ENCODE peak calls at places on chromosome 3, in six cellular contexts. Q, P, Y, Z, H and I are unnamed samples.

GRCh38 chr3:143024351-143024960 is 23.1 kb downstream of the U2SURP start:
- DNase-seq in Q (no peak), P (no peak), Y (no peak), Z (no peak), H (no peak), I (no peak)

GRCh38 chr3:123336441-123336851 is 112.4 kb downstream of the ADCY5 start:
- DNase-seq in Q (no peak), P (no peak), Y (no peak), Z (no peak), H (no peak), I (no peak)

GRCh38 chr3:121645054-121645453 is 15.6 kb downstream of the HCLS1 start:
- DNase-seq in Q (no peak), P (no peak), Y (no peak), Z (no peak), H (no peak), I (no peak)

GRCh38 chr3:76021376-76021775 is 236.0 kb upstream of the ZNF717 start:
- DNase-seq in Q (no peak), P (peak), Y (no peak), Z (no peak), H (peak), I (no peak)

GRCh38 chr3:144380832-144381231 is 409.2 kb downstream of the DIPK2A start:
- DNase-seq in Q (no peak), P (peak), Y (no peak), Z (no peak), H (no peak), I (no peak)

GRCh38 chr3:27596334-27596841 is 112.2 kb upstream of the SLC4A7 start:
- DNase-seq in Q (no peak), P (peak), Y (no peak), Z (peak), H (peak), I (peak)

GRCh38 chr3:10855871-10856662 is 40.0 kb downstream of the SLC6A11 start:
- DNase-seq in Q (no peak), P (no peak), Y (no peak), Z (no peak), H (no peak), I (no peak)

GRCh38 chr3:98843301-98843959 is 58.1 kb downstream of the DCBLD2 start:
- DNase-seq in Q (no peak), P (no peak), Y (no peak), Z (no peak), H (peak), I (no peak)

GRCh38 chr3:40736943-40737342 is 212.2 kb downstream of the ZNF621 start:
- DNase-seq in Q (no peak), P (no peak), Y (no peak), Z (no peak), H (no peak), I (no peak)

GRCh38 chr3:136818851-136819783 is at the start of gene SLC35G2:
- DNase-seq in Q (peak), P (peak), Y (peak), Z (peak), H (peak), I (no peak)

GRCh38 chr3:171086914-171087313 is 60.4 kb upstream of the SLC2A2 start:
- DNase-seq in Q (no peak), P (no peak), Y (no peak), Z (no peak), H (no peak), I (no peak)

GRCh38 chr3:178558637-178559036 is 22.4 kb downstream of the KCNMB2 start:
- DNase-seq in Q (no peak), P (no peak), Y (no peak), Z (no peak), H (no peak), I (no peak)

GRCh38 chr3:13711911-13712650 is 163.2 kb downstream of the FBLN2 start:
- DNase-seq in Q (no peak), P (no peak), Y (no peak), Z (peak), H (no peak), I (no peak)

GRCh38 chr3:109897734-109898133 is 560.4 kb upstream of the DPPA4 start:
- DNase-seq in Q (no peak), P (no peak), Y (no peak), Z (no peak), H (no peak), I (no peak)

DNA sequence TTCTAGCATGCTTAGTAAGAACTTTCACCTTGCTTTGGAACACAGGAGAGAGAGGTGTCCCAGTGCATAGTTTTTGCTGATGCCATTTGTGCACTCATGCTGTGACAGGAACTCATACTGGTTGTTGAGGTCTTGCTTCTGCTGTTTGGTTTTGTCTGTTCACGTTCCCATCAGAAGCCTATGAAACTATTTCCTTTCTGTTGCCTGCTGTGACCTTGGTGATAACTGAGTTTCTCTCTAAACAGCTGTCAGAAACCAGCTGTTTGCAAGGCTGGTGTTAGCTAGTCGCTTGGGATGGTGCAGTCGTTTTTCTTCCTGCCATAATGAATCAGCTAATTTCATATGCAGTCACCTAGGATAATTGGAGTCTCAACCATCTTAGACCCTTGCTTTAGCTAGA is 724.1 kb downstream of the GRM7 start:
- DNase-seq in Q (no peak), P (no peak), Y (no peak), Z (no peak), H (no peak), I (peak)
- H3K9ac ChIP-seq in Q (no peak), P (no peak), Y (no peak), Z (no peak), H (no peak), I (no peak)

DNA sequence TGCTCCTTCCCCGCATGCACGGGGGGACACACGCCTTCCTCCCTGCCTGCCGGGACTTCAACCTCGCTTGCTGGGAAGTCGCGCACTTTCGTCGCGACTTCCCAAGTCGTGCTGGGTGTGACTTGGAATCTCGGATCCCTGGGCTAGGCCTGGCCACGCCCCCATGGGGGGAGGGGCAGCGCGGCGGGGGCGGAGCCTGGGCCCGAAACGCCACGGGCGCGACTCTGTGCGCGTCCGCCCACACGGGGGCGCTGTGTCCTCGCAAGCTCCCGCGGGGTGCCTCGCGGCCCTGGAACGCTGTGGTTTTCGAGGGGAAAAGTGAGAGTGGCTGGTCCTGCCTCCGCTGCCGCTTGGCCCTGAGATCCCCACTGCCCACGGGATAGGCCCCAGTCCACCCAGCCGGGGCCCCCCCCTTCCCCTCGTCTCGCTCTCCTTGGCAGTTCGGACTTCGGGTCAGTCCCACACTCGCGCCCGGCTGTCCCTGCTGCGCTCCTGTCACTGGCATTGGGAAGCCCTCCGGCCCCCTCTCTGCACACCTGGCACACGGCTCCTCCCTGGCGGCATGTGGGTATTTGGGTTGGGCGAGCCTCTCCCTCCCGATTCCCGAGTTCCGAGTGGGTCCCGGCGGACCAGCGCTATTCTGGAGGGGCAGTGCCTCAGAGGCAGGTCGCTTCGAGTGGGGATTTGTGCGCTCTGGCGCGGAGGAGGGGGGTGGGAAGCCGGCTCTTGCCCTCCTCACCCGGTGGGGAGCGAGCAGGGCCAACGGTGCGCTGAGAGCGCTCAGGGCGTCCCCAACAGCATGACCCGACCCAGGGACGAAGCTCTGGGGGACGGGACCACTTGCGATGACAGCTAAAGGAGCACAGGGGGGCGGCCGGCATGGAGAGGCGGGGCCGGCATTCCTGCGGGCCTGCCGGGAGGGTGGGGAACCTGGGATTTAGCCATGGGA is 23.6 kb downstream of the SEC61A1 start:
- DNase-seq in Q (peak), P (no peak), Y (peak), Z (peak), H (peak), I (peak)
- H3K9ac ChIP-seq in Q (no peak), P (no peak), Y (peak), Z (peak), H (peak), I (no peak)

DNA sequence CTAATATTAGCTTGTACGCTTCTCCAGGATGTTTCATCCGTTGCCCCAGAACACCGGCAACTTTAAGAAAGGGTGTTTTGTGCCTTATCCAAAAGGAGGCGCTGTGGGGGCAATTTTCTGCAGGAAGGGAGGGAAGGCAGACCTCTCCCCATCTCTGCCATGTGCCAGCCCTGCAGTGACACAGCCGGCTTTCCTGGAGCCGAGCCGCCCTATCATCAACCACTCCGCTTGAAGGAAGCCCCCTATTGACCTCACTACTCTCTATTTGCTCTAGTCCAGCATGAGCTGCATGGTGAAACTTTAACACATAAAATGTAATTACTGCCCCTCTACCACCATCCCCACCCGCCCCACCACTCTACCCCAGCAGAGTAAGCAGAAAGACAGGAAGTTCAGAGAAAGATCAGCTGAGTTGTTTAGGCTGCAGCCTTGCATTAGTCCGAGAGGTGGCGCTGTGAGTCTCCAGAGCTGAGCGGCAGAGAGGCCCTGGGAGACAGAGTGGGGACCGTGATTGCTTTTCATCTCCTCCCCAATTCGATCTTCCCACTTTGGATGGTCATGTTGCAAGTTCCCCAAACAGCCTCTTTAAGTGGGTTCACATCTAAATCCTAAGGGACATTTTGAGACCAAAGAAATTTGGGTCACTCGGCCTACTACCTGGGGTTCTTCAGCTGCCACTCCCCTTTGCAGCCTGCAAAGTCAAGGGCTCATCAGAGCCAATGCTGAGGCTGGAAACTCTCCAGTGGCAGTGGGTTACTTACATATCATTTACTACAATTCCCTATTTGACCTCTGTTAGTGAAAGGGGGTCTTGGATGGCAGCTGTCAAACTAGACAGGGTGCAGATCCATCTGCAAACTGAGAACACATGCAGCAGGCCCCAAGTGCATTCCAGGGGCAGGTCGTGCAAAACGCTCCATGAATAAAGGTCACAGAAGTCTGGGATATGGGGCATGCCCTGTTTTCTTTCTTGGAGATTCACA is 24.7 kb upstream of the RAD18 start:
- DNase-seq in Q (peak), P (peak), Y (peak), Z (peak), H (peak), I (peak)
- H3K9ac ChIP-seq in Q (no peak), P (no peak), Y (peak), Z (no peak), H (no peak), I (no peak)

DNA sequence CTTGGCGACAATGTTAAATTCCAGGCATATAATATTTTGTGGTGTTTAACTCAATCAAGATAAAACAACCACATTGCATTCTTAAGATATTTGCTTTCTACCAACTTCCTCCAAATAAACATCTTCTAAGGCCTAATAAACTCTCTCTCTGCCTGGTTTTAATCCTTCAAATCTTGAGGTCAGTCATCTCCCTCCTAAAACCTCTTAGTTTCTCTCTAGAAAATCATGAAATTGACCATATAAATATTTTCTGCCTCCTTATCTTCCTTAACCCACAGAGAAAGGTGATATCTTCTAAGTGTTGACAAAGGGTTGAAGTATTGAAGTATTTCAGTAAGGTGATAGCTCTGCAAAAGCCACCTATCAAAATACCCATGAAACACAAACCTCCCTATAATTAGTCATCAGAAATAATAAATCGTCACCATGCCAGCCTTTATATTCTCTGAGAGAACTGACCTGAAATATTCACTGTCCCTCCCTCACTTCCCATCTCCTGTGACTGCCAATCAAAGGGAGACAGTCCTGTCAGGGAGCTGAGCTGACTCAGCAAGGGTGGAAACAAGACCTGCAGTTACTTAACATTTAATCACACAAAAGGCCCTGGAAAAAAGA is 1261.1 kb downstream of the ROBO1 start:
- DNase-seq in Q (peak), P (peak), Y (no peak), Z (no peak), H (peak), I (no peak)
- H3K9ac ChIP-seq in Q (no peak), P (peak), Y (no peak), Z (no peak), H (no peak), I (no peak)

DNA sequence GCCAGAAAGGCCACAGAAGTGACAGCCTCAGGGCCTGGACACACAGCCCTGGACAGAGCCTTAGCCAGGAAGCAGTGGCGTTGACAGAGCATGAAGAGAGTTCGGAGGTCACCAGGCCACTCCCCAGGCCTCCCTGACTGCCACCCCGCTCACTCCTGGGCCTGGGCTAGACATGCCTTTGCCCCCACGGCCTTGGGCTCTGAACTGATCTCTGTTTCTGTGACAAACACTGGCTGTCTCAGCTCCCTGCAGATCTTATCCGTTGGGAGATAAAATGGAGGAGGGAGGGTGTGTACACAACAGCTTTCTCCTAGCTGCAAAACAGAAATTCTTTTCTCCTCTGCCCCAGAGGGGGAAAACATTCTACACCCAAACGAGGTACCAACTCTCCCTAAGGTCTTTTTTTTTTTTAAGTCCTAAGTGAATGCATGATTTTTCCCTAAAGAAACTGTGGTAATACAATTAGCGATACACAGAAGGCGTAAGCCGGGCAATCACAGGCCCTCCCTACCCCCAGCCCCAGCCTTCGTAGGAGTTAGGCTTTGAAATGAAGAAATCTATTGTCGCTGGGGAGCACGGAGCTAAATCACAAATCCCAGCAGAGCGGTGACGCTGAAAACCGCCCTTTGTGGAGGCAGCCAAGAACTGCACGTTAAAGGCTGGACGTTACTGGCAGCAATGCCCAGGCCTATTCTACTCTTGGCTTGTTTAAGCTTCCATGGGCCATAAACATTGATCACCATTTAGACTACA is 45.0 kb downstream of the SRGAP3 start:
- DNase-seq in Q (no peak), P (no peak), Y (peak), Z (no peak), H (no peak), I (no peak)
- H3K9ac ChIP-seq in Q (no peak), P (no peak), Y (no peak), Z (no peak), H (no peak), I (no peak)

GRCh38 chr3:52494446-52494845 is 692 bp upstream of the STAB1 start:
- DNase-seq in Q (no peak), P (no peak), Y (no peak), Z (no peak), H (no peak), I (no peak)

GRCh38 chr3:52495096-52495495 is at the start of gene STAB1:
- DNase-seq in Q (no peak), P (no peak), Y (no peak), Z (peak), H (no peak), I (no peak)

GRCh38 chr3:52493232-52494017 is 1.7 kb upstream of the STAB1 start:
- DNase-seq in Q (no peak), P (no peak), Y (no peak), Z (no peak), H (no peak), I (no peak)

GRCh38 chr3:52498134-52499054 is 3.3 kb downstream of the STAB1 start:
- DNase-seq in Q (no peak), P (no peak), Y (no peak), Z (peak), H (no peak), I (no peak)

DNA sequence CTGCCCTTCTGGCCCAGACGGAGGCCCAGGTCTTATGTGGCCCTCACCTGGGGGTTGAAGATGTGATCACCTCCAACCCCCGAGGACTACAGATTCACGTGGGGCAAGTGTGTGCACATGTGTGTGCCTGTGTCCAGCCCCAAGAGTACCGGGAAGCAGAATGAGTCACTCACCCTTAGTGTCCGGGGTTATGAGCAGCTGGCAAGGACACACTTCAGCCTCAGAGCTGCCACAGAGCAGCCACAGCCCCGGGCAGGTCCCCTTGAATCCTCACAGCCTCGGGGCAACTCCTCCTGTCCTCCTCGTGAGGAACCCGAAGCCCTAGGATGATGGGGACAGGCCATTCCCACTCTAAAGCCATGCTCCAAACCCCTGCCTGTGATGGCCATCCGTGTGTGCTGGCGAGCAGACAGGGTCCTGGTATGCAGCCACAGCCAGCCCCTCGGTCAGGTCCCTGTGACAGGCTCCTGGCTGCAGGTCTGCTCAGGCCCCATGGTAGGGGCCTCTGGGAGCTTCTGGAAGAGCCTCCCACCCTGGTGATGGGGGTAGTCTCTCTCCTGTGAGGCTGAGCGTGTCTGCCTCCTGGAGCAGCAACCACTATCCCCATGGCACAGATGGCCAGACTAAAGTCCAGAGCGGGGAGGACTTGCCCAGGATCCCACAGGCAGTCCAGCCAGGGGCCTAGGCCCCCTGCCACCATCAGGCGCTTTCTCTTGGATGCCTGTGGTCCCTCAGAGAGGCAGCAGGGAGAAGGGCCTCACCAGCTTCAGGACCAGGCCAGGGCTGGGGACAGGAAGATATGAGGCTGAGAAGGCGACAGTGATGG is 852 bp downstream of the STAB1 start:
- DNase-seq in Q (peak), P (no peak), Y (no peak), Z (no peak), H (peak), I (no peak)
- H3K9ac ChIP-seq in Q (no peak), P (no peak), Y (peak), Z (no peak), H (peak), I (no peak)

GRCh38 chr3:128698211-128699011 is 27.6 kb upstream of the RAB7A start:
- DNase-seq in Q (no peak), P (peak), Y (peak), Z (peak), H (peak), I (no peak)
- H3K9ac ChIP-seq in Q (no peak), P (peak), Y (peak), Z (peak), H (peak), I (no peak)

GRCh38 chr3:48739955-48740823 is 23.2 kb upstream of the IP6K2 start:
- DNase-seq in Q (peak), P (peak), Y (peak), Z (peak), H (peak), I (peak)
- H3K9ac ChIP-seq in Q (no peak), P (peak), Y (no peak), Z (peak), H (peak), I (no peak)

DNA sequence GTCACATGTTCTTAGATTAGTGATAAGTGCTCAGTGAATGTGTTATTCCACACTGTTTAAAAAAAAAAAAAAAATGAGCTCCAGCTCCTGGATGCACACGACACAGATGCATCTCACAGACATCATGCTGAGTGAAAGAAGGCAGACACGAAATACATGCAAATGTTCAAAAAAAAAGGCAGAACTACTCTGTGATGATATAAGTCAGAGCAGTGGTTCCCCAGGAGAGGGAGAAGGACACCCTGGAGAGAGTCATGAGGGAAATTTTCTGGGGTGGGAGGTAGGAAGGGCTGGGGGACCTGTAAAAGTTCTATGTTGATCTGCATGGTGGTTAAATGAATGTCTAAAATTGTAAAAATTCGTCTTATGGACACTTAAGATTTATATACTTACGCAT is 4.3 kb downstream of the CSRNP1 start:
- DNase-seq in Q (no peak), P (no peak), Y (no peak), Z (no peak), H (no peak), I (no peak)
- H3K9ac ChIP-seq in Q (no peak), P (no peak), Y (no peak), Z (no peak), H (peak), I (no peak)

GRCh38 chr3:187734841-187735240 is 10.4 kb downstream of the BCL6 start:
- DNase-seq in Q (no peak), P (no peak), Y (no peak), Z (no peak), H (no peak), I (no peak)
- H3K9ac ChIP-seq in Q (no peak), P (no peak), Y (no peak), Z (no peak), H (peak), I (no peak)